ENCODE peak calls at places on chromosomes 5 and 9, in four cellular contexts. H is left ventricle myocardium inferior, X is MM.1S, T is cardiac muscle cell. I is an unnamed sample.

GRCh38 chr5:113178073-113178779 is 201.6 kb downstream of the DCP2 start:
- DNase-seq in H (no peak), X (no peak), T (no peak), I (no peak)

GRCh38 chr9:15329539-15330109 is 22.6 kb upstream of the TTC39B start:
- DNase-seq in H (no peak), X (no peak), T (no peak), I (no peak)

GRCh38 chr9:36398745-36399144 is 1.3 kb downstream of the RNF38 start:
- DNase-seq in H (no peak), X (no peak), T (no peak), I (no peak)

GRCh38 chr9:85745203-85745602 is 3.4 kb upstream of the AGTPBP1 start:
- DNase-seq in H (no peak), X (no peak), T (no peak), I (no peak)

GRCh38 chr5:143843461-143843860 is 31.5 kb downstream of the HMHB1 start:
- DNase-seq in H (no peak), X (no peak), T (no peak), I (no peak)

GRCh38 chr9:127835930-127836586 is 18.4 kb downstream of the ENG start:
- DNase-seq in H (no peak), X (no peak), T (peak; percentile 61), I (no peak)

GRCh38 chr9:100352201-100352726 is 478 bp downstream of the TEX10 start:
- DNase-seq in H (peak; percentile 20), X (peak; percentile 34), T (peak; percentile 32), I (no peak)

GRCh38 chr5:23466401-23466886 is 41.0 kb upstream of the PRDM9 start:
- DNase-seq in H (no peak), X (no peak), T (no peak), I (no peak)

GRCh38 chr9:130835441-130836298 is 616 bp downstream of the ABL1 start:
- DNase-seq in H (peak; percentile 53), X (no peak), T (peak; percentile 78), I (peak; percentile 68)

GRCh38 chr9:14288433-14288832 is 25.5 kb downstream of the NFIB start:
- DNase-seq in H (no peak), X (no peak), T (peak; percentile 22), I (no peak)

GRCh38 chr5:142521706-142522105 is 164.2 kb downstream of the FGF1 start:
- DNase-seq in H (no peak), X (no peak), T (no peak), I (no peak)

GRCh38 chr5:140588311-140589070 is 23.9 kb downstream of the SLC35A4 start:
- DNase-seq in H (no peak), X (no peak), T (no peak), I (no peak)

GRCh38 chr9:121073038-121073437 is 1.7 kb upstream of the CNTRL start:
- DNase-seq in H (peak; percentile 36), X (no peak), T (no peak), I (no peak)

GRCh38 chr9:70257991-70258691 is 637 bp upstream of the SMC5 start:
- DNase-seq in H (no peak), X (no peak), T (peak; percentile 52), I (no peak)

GRCh38 chr9:121169094-121169601 is 32.5 kb downstream of the RAB14 start:
- DNase-seq in H (no peak), X (no peak), T (peak; percentile 20), I (no peak)

GRCh38 chr9:131441441-131441840 is 47.6 kb downstream of the PRRC2B start:
- DNase-seq in H (no peak), X (no peak), T (no peak), I (no peak)

GRCh38 chr9:134551657-134552348 is 89.8 kb upstream of the COL5A1 start:
- DNase-seq in H (peak; percentile 28), X (no peak), T (no peak), I (no peak)

GRCh38 chr5:134489227-134489944 is 36.1 kb upstream of the JADE2 start:
- DNase-seq in H (no peak), X (no peak), T (no peak), I (no peak)

GRCh38 chr9:135611142-135611874 is 28.0 kb downstream of the GLT6D1 start:
- DNase-seq in H (no peak), X (no peak), T (no peak), I (no peak)

GRCh38 chr9:72292184-72292787 is 72.7 kb downstream of the ZFAND5 start:
- DNase-seq in H (no peak), X (peak; percentile 38), T (peak; percentile 22), I (no peak)

GRCh38 chr9:109889456-109889855 is 109.5 kb downstream of the PALM2AKAP2 start:
- DNase-seq in H (no peak), X (peak; percentile 24), T (no peak), I (no peak)

GRCh38 chr5:168364151-168364661 is 72.8 kb downstream of the WWC1 start:
- DNase-seq in H (no peak), X (no peak), T (no peak), I (no peak)

GRCh38 chr5:932628-933250 is 40.1 kb downstream of the TRIP13 start:
- DNase-seq in H (no peak), X (no peak), T (no peak), I (no peak)

GRCh38 chr9:87119328-87119881 is 172.1 kb upstream of the GAS1 start:
- DNase-seq in H (peak; percentile 37), X (no peak), T (peak; percentile 38), I (no peak)

GRCh38 chr9:86723351-86723750 is 224.0 kb downstream of the GAS1 start:
- DNase-seq in H (no peak), X (no peak), T (no peak), I (no peak)

GRCh38 chr9:130454812-130455325 is 10.1 kb downstream of the ASS1 start:
- DNase-seq in H (no peak), X (no peak), T (no peak), I (no peak)

GRCh38 chr9:88161144-88161543 is 22.9 kb upstream of the SPATA31C2 start:
- DNase-seq in H (no peak), X (no peak), T (no peak), I (no peak)

GRCh38 chr5:179339996-179340395 is 5.3 kb downstream of the ADAMTS2 start:
- DNase-seq in H (no peak), X (no peak), T (no peak), I (no peak)

GRCh38 chr5:179336871-179337165 is 8.4 kb downstream of the ADAMTS2 start:
- DNase-seq in H (no peak), X (no peak), T (no peak), I (no peak)

GRCh38 chr5:179337227-179338122 is 7.8 kb downstream of the ADAMTS2 start:
- DNase-seq in H (no peak), X (no peak), T (no peak), I (no peak)

GRCh38 chr5:179339081-179339480 is 6.2 kb downstream of the ADAMTS2 start:
- DNase-seq in H (no peak), X (no peak), T (no peak), I (no peak)

GRCh38 chr5:179338123-179338676 is 7.1 kb downstream of the ADAMTS2 start:
- DNase-seq in H (no peak), X (no peak), T (no peak), I (no peak)
- H3K4me3 ChIP-seq in H (no peak overlapping the region), X (no peak overlapping the region), T (no peak overlapping the region), I (no peak overlapping the region)

DNA sequence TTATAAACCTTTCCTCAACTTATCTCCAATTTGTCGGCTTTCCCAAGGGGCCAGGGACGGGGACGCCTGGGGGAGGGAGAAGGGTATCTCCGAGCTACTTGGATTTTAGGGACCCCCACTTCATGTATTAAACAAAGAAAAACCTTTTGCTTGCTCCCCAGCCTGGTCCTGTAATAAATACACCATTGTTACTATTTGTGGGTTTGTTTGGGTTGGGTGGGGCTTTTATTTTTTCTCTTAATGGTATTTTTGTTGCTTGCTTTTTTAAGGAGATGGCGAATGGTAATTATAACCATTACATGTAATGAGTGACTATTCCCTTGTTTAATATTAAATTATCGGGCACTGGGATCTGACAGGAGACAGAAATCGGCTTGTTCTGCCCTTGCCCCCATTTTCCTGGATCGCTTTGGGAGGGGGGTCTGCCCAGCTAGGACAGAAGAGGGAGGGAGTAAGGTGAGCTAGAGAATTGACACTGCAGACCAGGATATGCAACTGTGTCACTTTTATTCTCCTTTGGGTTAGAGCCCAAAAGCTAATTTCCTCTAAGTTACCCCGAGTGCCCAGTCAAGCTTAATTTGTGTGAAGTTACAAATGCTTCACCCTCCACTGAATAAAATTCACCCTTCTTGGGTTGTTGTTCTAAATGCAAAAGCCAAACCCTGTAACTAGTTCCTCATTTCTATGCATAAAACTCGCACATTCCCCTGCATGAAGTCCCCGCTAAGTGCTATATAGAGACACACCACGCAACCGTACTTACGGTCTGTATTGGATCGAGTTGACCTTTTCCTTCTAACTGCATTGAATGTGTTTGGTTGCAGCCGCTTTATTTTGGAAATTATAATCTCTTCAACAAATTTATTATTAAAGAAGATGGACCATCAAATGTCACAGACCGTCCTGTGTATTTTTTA is 1.6 kb upstream of the ZNF608 start:
- DNase-seq in H (no peak), X (peak; percentile 43), T (peak; percentile 64), I (peak; percentile 24)
- TF ChIP-seq CTCF in H (no peak), X (no peak), T (no peak), I (no peak)

GRCh38 chr9:137085918-137086530 is 761 bp upstream of the MAN1B1 start:
- DNase-seq in H (peak; percentile 63), X (peak; percentile 23), T (peak; percentile 36), I (peak; percentile 63)

GRCh38 chr9:137082222-137082924 is 4.4 kb upstream of the MAN1B1 start:
- DNase-seq in H (no peak), X (no peak), T (no peak), I (no peak)

GRCh38 chr9:137082925-137083290 is 3.9 kb upstream of the MAN1B1 start:
- DNase-seq in H (no peak), X (no peak), T (no peak), I (no peak)

GRCh38 chr9:137083418-137084004 is 3.3 kb upstream of the MAN1B1 start:
- DNase-seq in H (no peak), X (no peak), T (no peak), I (no peak)

DNA sequence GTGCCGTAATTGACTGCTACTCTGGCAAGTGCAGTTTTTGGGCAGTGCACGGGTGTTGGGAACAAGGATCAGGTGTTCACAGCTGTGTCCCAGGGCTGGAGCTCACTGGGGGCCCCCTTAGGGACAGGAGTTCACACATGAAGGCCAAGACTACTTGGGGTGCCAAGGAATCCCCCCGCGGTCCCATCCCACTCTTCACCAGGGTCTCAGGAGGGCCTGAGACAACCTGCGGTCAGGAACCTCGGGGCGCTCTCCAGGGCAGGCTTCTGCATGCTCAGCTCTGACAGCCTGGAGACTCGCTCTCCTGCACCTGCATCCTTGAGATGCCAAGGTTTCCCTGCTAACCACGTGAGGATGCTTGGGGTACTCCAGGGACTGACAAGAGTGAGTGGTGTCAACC is 2.3 kb upstream of the MAN1B1 start:
- DNase-seq in H (no peak), X (no peak), T (no peak), I (no peak)
- H3K4me3 ChIP-seq in H (no peak overlapping the region), X (no peak overlapping the region), T (no peak overlapping the region), I (no peak overlapping the region)

DNA sequence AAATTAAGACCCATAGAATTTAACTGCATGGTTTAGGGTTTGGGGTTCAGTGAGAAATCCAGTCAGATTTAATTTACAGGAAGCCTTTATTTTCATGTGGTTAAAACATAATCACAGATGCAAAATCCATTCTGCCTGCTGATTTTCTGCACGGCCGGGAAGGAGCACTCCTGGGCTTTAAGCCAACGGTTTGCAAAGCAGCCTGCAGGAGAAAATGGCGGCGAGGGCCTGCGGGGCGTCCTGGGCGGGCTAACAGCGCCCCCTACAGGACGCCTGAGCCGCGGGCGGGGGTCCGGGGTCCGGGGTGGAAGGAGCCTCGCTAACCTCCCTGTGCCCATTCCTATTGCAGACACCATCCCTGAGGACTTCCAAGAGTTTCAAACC is 47.6 kb downstream of the THBS4 start:
- DNase-seq in H (peak; percentile 68), X (no peak), T (peak; percentile 76), I (peak; percentile 54)
- TF ChIP-seq CTCF in H (peak; percentile 95), X (peak; percentile 69), T (peak; percentile 89), I (peak; percentile 99)